ENCODE peak calls at places on chromosomes 6 and 20, in seven cellular contexts. P is GM12865; I is PC-9; Z is cardiac fibroblast; A is cardiac muscle cell; O is CD8-positive, alpha-beta T cell; L is PC-3. T is an unnamed sample.

GRCh38 chr6:123803862-123804681 is at the start of gene NKAIN2:
- DNase-seq in P (peak), I (no peak), Z (no peak), A (no peak), O (no peak), L (no peak), T (no peak)

GRCh38 chr6:38058022-38058421 is 238.5 kb downstream of the ZFAND3 start:
- DNase-seq in P (peak), I (peak), Z (no peak), A (no peak), O (no peak), L (peak), T (peak)

GRCh38 chr6:152595507-152595906 is 41.7 kb downstream of the SYNE1 start:
- DNase-seq in P (peak), I (no peak), Z (peak), A (peak), O (no peak), L (peak), T (peak)

GRCh38 chr6:106858653-106859092 is 115.9 kb downstream of the CD24 start:
- DNase-seq in P (no peak), I (peak), Z (peak), A (no peak), O (no peak), L (peak), T (peak)

GRCh38 chr6:116101298-116101718 is 655 bp downstream of the NT5DC1 start:
- DNase-seq in P (no peak), I (no peak), Z (no peak), A (no peak), O (no peak), L (no peak), T (no peak)

GRCh38 chr6:72551470-72551869 is 70.4 kb upstream of the KCNQ5 start:
- DNase-seq in P (no peak), I (no peak), Z (no peak), A (no peak), O (no peak), L (peak), T (no peak)

GRCh38 chr6:158143700-158144099 is 24.4 kb downstream of the SERAC1 start:
- DNase-seq in P (peak), I (no peak), Z (peak), A (peak), O (no peak), L (peak), T (peak)

GRCh38 chr20:40672095-40672494 is 16.9 kb downstream of the MAFB start:
- DNase-seq in P (no peak), I (no peak), Z (no peak), A (no peak), O (no peak), L (no peak), T (no peak)

GRCh38 chr6:51790946-51791345 is 296.5 kb downstream of the PKHD1 start:
- DNase-seq in P (no peak), I (no peak), Z (no peak), A (no peak), O (no peak), L (no peak), T (no peak)

GRCh38 chr20:43915209-43916072 is 789 bp downstream of the TOX2 start:
- DNase-seq in P (peak), I (peak), Z (peak), A (peak), O (peak), L (no peak), T (no peak)

GRCh38 chr20:51492167-51493092 is 50.1 kb downstream of the NFATC2 start:
- DNase-seq in P (no peak), I (no peak), Z (peak), A (peak), O (no peak), L (no peak), T (no peak)

GRCh38 chr6:110938176-110938575 is 20.3 kb upstream of the GTF3C6 start:
- DNase-seq in P (no peak), I (peak), Z (no peak), A (no peak), O (no peak), L (peak), T (peak)

GRCh38 chr20:57805784-57806183 is 96.0 kb upstream of the PMEPA1 start:
- DNase-seq in P (no peak), I (no peak), Z (no peak), A (no peak), O (no peak), L (no peak), T (peak)

GRCh38 chr6:144335914-144336313 is 50.8 kb downstream of the UTRN start:
- DNase-seq in P (peak), I (no peak), Z (no peak), A (no peak), O (no peak), L (peak), T (peak)

GRCh38 chr6:138815797-138816528 is 20.1 kb downstream of the ECT2L start:
- DNase-seq in P (peak), I (peak), Z (peak), A (peak), O (no peak), L (peak), T (peak)

GRCh38 chr20:22333885-22334545 is 250.4 kb downstream of the FOXA2 start:
- DNase-seq in P (peak), I (no peak), Z (peak), A (peak), O (no peak), L (peak), T (peak)

GRCh38 chr6:13762648-13763441 is 51.2 kb upstream of the RANBP9 start:
- DNase-seq in P (peak), I (no peak), Z (peak), A (peak), O (no peak), L (no peak), T (peak)

GRCh38 chr6:158512809-158513208 is 47.1 kb upstream of the TMEM181 start:
- DNase-seq in P (no peak), I (no peak), Z (no peak), A (no peak), O (no peak), L (no peak), T (no peak)

GRCh38 chr20:60447703-60448102 is 489.5 kb downstream of the CDH26 start:
- DNase-seq in P (no peak), I (no peak), Z (no peak), A (no peak), O (no peak), L (no peak), T (no peak)

GRCh38 chr20:44720994-44721784 is 6.0 kb downstream of the CCN5 start:
- DNase-seq in P (no peak), I (peak), Z (peak), A (peak), O (no peak), L (peak), T (peak)

GRCh38 chr6:158654498-158654897 is 4.6 kb downstream of the SYTL3 start:
- DNase-seq in P (no peak), I (no peak), Z (peak), A (peak), O (no peak), L (no peak), T (no peak)

GRCh38 chr20:12012241-12013222 is 94.8 kb downstream of the BTBD3 start:
- DNase-seq in P (peak), I (peak), Z (peak), A (peak), O (no peak), L (peak), T (peak)

GRCh38 chr6:170403451-170403850 is 96.9 kb downstream of the FAM120B start:
- DNase-seq in P (no peak), I (no peak), Z (peak), A (peak), O (no peak), L (no peak), T (no peak)

GRCh38 chr20:53515749-53516148 is 77.9 kb downstream of the ZNF217 start:
- DNase-seq in P (no peak), I (no peak), Z (no peak), A (no peak), O (no peak), L (no peak), T (no peak)

GRCh38 chr6:133411757-133412156 is 170.6 kb downstream of the EYA4 start:
- DNase-seq in P (no peak), I (no peak), Z (no peak), A (no peak), O (no peak), L (no peak), T (no peak)

GRCh38 chr6:105001906-105002305 is 45.0 kb downstream of the LIN28B start:
- DNase-seq in P (no peak), I (no peak), Z (no peak), A (no peak), O (no peak), L (no peak), T (no peak)

GRCh38 chr6:88376759-88377387 is 210.7 kb upstream of the CNR1 start:
- DNase-seq in P (no peak), I (no peak), Z (peak), A (peak), O (no peak), L (peak), T (no peak)

GRCh38 chr20:44170796-44171410 is 16.1 kb downstream of the JPH2 start:
- DNase-seq in P (no peak), I (no peak), Z (no peak), A (peak), O (no peak), L (no peak), T (no peak)

GRCh38 chr20:21529863-21530262 is 16.0 kb upstream of the NKX2-2 start:
- DNase-seq in P (peak), I (no peak), Z (no peak), A (no peak), O (no peak), L (peak), T (peak)

GRCh38 chr20:44422083-44422482 is 53.6 kb upstream of the TTPAL start:
- DNase-seq in P (no peak), I (peak), Z (no peak), A (no peak), O (no peak), L (peak), T (peak)

GRCh38 chr6:36127462-36128016 is 2.8 kb upstream of the MAPK13 start:
- DNase-seq in P (no peak), I (peak), Z (peak), A (peak), O (no peak), L (peak), T (peak)

GRCh38 chr6:16481680-16482079 is 243.3 kb downstream of the GMPR start:
- DNase-seq in P (peak), I (no peak), Z (no peak), A (peak), O (peak), L (no peak), T (no peak)

GRCh38 chr6:169409742-169410312 is 156.2 kb upstream of the THBS2 start:
- DNase-seq in P (no peak), I (no peak), Z (peak), A (peak), O (no peak), L (no peak), T (peak)

GRCh38 chr6:53998293-53998692 is 113.0 kb upstream of the MLIP start:
- DNase-seq in P (no peak), I (no peak), Z (no peak), A (no peak), O (no peak), L (no peak), T (no peak)

GRCh38 chr6:131134220-131134831 is 941 bp upstream of the AKAP7 start:
- DNase-seq in P (no peak), I (no peak), Z (no peak), A (no peak), O (no peak), L (no peak), T (no peak)

GRCh38 chr6:107187630-107188029 is 72.3 kb upstream of the BEND3 start:
- DNase-seq in P (no peak), I (no peak), Z (no peak), A (no peak), O (no peak), L (no peak), T (no peak)

DNA sequence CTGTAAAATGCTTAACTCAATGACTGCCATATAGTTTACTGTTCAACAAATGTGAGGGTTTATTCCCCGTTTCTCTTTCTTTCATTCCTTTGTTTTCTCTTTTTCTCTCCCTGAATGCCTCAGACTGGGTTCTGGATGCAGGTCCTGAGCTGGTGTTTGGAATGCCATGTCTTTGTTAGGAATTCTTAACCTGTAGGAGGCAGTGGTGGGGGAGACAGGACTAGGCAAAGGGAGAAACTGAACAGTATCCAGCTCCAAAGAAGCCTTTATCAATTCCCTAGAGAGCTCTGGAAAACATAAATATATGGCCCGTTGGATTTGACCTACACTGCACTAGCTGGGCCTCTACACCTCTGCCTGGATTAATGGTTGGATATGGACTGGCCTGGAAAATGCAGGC is 621.2 kb upstream of the SLC35B3 start:
- DNase-seq in P (no peak), I (no peak), Z (no peak), A (no peak), O (no peak), L (no peak), T (no peak)
- TF ChIP-seq CTCF in P (no peak), I (no peak), Z (no peak), A (no peak), O (no peak), L (peak), T (no peak)

GRCh38 chr20:37669062-37669772 is 24.6 kb upstream of the CTNNBL1 start:
- DNase-seq in P (no peak), I (peak), Z (no peak), A (no peak), O (no peak), L (peak), T (peak)

GRCh38 chr20:37668166-37668565 is 25.7 kb upstream of the CTNNBL1 start:
- DNase-seq in P (no peak), I (no peak), Z (no peak), A (no peak), O (no peak), L (no peak), T (no peak)

GRCh38 chr20:37672143-37672542 is 21.7 kb upstream of the CTNNBL1 start:
- DNase-seq in P (no peak), I (no peak), Z (no peak), A (no peak), O (no peak), L (no peak), T (no peak)

GRCh38 chr20:37669773-37670236 is 24.0 kb upstream of the CTNNBL1 start:
- DNase-seq in P (no peak), I (no peak), Z (no peak), A (no peak), O (no peak), L (no peak), T (no peak)

GRCh38 chr20:37670426-37670825 is 23.4 kb upstream of the CTNNBL1 start:
- DNase-seq in P (no peak), I (no peak), Z (no peak), A (no peak), O (no peak), L (no peak), T (no peak)
- H3K4me3 ChIP-seq in P (no peak), I (no peak), Z (no peak), A (no peak), O (no peak), L (peak), T (no peak)

GRCh38 chr6:33416386-33417126 is 1.4 kb downstream of the CUTA start:
- DNase-seq in P (peak), I (no peak), Z (no peak), A (no peak), O (no peak), L (no peak), T (no peak)

GRCh38 chr6:33413601-33414120 is 2.8 kb downstream of the PHF1 start:
- DNase-seq in P (no peak), I (no peak), Z (no peak), A (no peak), O (no peak), L (no peak), T (no peak)

GRCh38 chr6:33413200-33413599 is 2.4 kb downstream of the PHF1 start:
- DNase-seq in P (no peak), I (no peak), Z (no peak), A (no peak), O (no peak), L (no peak), T (no peak)

GRCh38 chr6:33415831-33416230 is 2.1 kb downstream of the CUTA start:
- DNase-seq in P (no peak), I (no peak), Z (no peak), A (no peak), O (no peak), L (no peak), T (no peak)

GRCh38 chr6:33414592-33415271 is 3.2 kb downstream of the CUTA start:
- DNase-seq in P (no peak), I (no peak), Z (peak), A (no peak), O (no peak), L (peak), T (no peak)
- TF ChIP-seq CTCF in P (peak), I (no peak), Z (peak), A (peak), O (peak), L (peak), T (peak)

GRCh38 chr6:23183846-23184245 is 614.5 kb downstream of the HDGFL1 start:
- DNase-seq in P (no peak), I (no peak), Z (no peak), A (no peak), O (no peak), L (no peak), T (no peak)

GRCh38 chr6:23181301-23182110 is 612.1 kb downstream of the HDGFL1 start:
- DNase-seq in P (no peak), I (no peak), Z (no peak), A (no peak), O (no peak), L (no peak), T (no peak)

GRCh38 chr6:23176883-23177282 is 607.5 kb downstream of the HDGFL1 start:
- DNase-seq in P (peak), I (no peak), Z (no peak), A (no peak), O (no peak), L (no peak), T (no peak)

GRCh38 chr6:23179994-23180393 is 610.6 kb downstream of the HDGFL1 start:
- DNase-seq in P (no peak), I (no peak), Z (no peak), A (no peak), O (no peak), L (no peak), T (no peak)

GRCh38 chr6:23180504-23181293 is 611.3 kb downstream of the HDGFL1 start:
- DNase-seq in P (no peak), I (no peak), Z (peak), A (peak), O (no peak), L (no peak), T (no peak)
- H3K4me3 ChIP-seq in P (no peak), I (no peak), Z (no peak), A (no peak), O (no peak), L (no peak), T (no peak)

DNA sequence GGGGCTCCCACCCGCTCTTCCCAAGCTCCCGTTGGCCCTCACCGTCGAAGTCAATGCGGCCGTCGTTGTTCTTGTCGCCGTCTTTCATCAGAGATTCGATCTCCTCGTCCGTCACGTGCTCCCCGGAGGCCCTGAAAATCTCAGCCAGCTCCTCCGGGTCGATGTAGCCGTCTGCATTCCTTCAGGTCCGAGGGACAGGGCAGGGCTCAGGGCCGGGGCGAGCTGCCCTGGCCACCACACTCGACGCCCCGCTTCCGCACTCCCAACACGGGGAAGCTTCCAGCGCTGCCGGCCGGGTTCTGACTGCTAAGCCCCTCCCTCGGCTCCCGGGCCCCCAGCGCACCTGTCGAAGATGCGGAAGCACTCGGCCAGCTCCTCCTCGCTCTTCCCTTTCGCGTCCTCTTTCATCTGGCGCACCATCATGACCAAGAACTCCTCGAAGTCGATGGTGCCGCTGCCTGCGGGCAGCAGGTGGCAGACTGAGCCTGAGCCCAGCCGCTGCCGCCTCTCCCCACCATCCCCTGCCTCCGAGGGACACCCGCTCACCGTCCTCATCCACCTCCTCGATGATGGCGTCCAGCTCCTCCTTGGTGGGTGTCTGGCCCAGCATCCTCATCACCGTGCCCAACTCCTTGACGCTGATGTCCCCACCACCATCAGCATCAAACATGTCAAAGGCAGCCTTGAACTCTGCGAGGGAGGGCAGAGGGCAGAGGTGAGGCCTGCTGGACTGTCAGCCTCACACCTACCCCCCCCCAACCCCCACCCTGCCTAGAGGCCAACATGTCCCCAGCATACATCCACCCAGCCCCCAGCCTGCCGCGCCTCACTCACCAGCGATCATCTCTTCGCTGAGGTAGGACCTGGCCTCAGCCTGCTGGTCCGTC is 2.9 kb downstream of the TNNC2 start:
- DNase-seq in P (peak), I (peak), Z (peak), A (peak), O (peak), L (peak), T (peak)
- TF ChIP-seq CTCF in P (peak), I (peak), Z (peak), A (peak), O (no peak), L (peak), T (peak)

DNA sequence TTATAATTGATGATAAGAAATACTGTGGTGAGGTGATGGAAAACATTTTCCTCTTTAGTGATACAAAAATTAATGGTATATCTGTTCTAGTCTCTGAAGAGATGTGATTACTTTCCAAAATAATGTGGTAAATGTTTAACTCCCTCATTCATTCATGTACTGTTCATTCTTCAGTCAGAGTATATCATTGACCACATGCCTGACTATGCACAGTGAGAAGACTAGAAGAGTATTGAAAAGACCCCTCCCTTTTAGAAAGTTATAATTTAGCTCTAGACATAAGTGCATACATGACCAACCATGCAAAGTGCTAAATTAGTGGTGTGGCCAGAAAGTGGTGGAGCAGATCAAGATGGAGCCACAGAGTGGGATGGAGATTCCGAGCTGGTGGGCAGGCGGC is 133.0 kb downstream of the CLIC5 start:
- DNase-seq in P (no peak), I (no peak), Z (no peak), A (no peak), O (no peak), L (no peak), T (no peak)
- H3K4me3 ChIP-seq in P (no peak), I (no peak), Z (no peak), A (no peak), O (no peak), L (no peak), T (no peak)

T was measured in bronchial epithelial cell.